ENCODE peak calls at places on chromosomes 7 and 10, in five cellular contexts. P, R, N, Z and B are unnamed samples.
A peak's percentile ranks its signal among the peaks of the same experiment; 100 is the strongest.

GRCh38 chr10:131187274-131187673 is 124.2 kb downstream of the TCERG1L start:
- DNase-seq in P (no peak), R (peak; percentile 53), N (no peak), Z (no peak), B (peak; percentile 31)

GRCh38 chr10:17751781-17752445 is at the start of gene TMEM236:
- DNase-seq in P (no peak), R (no peak), N (no peak), Z (no peak), B (no peak)

GRCh38 chr7:73999664-74000420 is 28.1 kb upstream of the ELN start:
- DNase-seq in P (peak; percentile 74), R (no peak), N (no peak), Z (peak; percentile 54), B (no peak)

GRCh38 chr10:326350-326749 is 191.1 kb downstream of the ZMYND11 start:
- DNase-seq in P (no peak), R (no peak), N (peak; percentile 11), Z (no peak), B (no peak)

GRCh38 chr7:155230169-155230593 is 67.5 kb upstream of the INSIG1 start:
- DNase-seq in P (peak; percentile 48), R (no peak), N (no peak), Z (peak; percentile 55), B (no peak)

GRCh38 chr7:32680259-32681173 is 185.2 kb downstream of the AVL9 start:
- DNase-seq in P (peak; percentile 33), R (no peak), N (no peak), Z (no peak), B (no peak)

GRCh38 chr10:97777148-97777547 is 5.3 kb upstream of the SFRP5 start:
- DNase-seq in P (no peak), R (no peak), N (no peak), Z (no peak), B (no peak)

GRCh38 chr10:113566888-113567287 is 14.0 kb downstream of the HABP2 start:
- DNase-seq in P (no peak), R (no peak), N (no peak), Z (no peak), B (no peak)

GRCh38 chr7:99448855-99449254 is 10.1 kb downstream of the CPSF4 start:
- DNase-seq in P (no peak), R (no peak), N (no peak), Z (no peak), B (no peak)

GRCh38 chr10:52814506-52814905 is 41.9 kb upstream of the MBL2 start:
- DNase-seq in P (no peak), R (no peak), N (no peak), Z (no peak), B (no peak)

GRCh38 chr7:106071356-106071998 is 40.6 kb downstream of the SYPL1 start:
- DNase-seq in P (peak; percentile 61), R (no peak), N (peak; percentile 74), Z (no peak), B (no peak)
- H3K27ac ChIP-seq in P (peak overlapping the region; percentile 65), R (peak overlapping the region; percentile 81), N (peak overlapping the region; percentile 63), Z (peak overlapping the region; percentile 38), B (peak overlapping the region; percentile 50)

DNA sequence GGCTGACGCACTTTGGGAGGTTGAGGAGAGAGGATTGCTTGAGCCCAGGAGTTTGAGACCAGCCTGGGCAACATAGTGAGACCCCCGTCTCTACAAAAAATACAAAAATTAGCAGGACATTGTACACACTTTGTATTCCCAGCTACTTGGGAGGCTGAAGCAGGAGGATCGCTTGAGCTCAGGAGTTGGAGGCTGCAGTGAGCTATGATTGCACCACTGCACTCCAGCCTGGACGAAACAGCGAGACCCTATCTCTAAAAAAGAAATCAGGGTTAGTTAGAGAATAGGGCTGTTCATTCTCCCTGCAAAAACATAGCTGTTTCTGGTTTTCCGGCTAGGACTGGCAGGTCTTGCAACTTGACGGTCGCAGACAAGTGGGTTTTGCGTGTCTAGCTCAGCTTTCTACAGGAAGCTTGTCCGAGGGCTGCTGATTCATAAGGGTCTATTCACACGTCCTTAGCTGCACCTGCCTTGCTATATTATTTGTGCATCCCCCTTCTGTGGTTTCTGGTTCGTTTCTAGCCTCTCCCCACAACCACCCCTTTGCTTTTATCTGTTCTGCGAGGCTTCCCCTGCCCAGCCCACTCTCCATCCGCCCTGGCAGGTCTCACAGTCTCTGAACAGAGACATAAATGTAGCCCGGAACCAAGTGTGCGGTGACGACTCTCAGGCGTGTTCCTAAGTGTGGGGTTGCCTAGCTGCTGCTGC is 10.7 kb downstream of the AMZ1 start:
- DNase-seq in P (no peak), R (no peak), N (peak; percentile 66), Z (no peak), B (no peak)
- TF ChIP-seq POLR2A in P (no peak), R (no peak), N (no peak), Z (no peak), B (no peak)

GRCh38 chr7:55565693-55566092 is 6.6 kb downstream of the VOPP1 start:
- DNase-seq in P (no peak), R (no peak), N (no peak), Z (no peak), B (no peak)
- H3K27ac ChIP-seq in P (no peak overlapping the region), R (no peak overlapping the region), N (peak overlapping the region; percentile 26), Z (no peak overlapping the region), B (no peak overlapping the region)

GRCh38 chr10:6203331-6204062 is 765 bp downstream of the PFKFB3 start:
- DNase-seq in P (peak; percentile 38), R (no peak), N (peak; percentile 65), Z (peak; percentile 56), B (peak; percentile 73)

GRCh38 chr10:6202684-6203330 is at the start of gene PFKFB3:
- DNase-seq in P (peak; percentile 95), R (peak; percentile 97), N (peak; percentile 90), Z (peak; percentile 96), B (peak; percentile 97)

GRCh38 chr10:6204063-6204340 is 1.3 kb downstream of the PFKFB3 start:
- DNase-seq in P (no peak), R (no peak), N (peak; percentile 54), Z (peak; percentile 39), B (peak; percentile 74)

GRCh38 chr10:6202098-6202683 is 541 bp upstream of the PFKFB3 start:
- DNase-seq in P (no peak), R (no peak), N (no peak), Z (no peak), B (no peak)

DNA sequence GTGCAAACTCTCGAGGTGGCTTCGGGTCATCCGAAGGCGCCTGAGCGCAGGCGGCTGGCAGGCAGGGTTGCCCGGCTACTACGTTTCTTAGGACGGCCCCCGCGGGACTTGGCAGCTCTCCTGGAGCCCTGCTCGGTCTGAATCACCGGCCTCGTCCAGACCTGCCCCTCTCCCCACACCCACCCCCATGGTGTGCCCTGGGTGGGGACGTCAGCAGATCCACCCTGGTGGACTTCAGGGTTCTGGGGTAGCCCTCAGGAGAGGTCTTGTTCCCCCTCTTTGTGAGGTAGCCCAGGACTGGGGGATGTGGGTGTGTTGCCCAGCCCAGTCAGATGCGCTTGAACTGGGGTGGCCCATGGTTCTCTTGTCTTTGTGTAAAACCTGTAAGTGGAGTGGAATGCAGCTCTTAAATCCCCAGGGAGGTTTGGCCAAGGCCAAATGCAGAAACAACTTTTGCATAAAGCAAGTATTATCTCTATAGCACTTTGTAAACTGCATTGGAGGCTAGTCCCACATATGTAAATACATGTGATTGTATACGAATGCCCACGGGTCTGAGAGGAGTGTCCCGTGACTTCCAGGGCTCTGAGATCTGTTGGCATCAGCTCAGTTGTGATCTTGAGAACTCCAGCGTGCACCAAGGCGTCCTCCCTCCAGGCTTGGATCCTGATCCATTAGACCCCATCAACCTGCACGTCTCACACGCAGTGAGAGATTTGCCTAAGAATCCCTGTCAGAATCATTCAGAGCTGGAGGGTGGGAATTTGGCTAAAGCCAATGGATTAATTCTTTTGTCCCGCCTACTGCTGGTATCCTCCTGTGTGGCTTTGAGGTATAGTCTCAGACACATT is 1.8 kb downstream of the PFKFB3 start:
- DNase-seq in P (peak; percentile 69), R (no peak), N (no peak), Z (peak; percentile 65), B (peak; percentile 67)
- TF ChIP-seq POLR2A in P (no peak), R (no peak), N (no peak), Z (no peak), B (no peak)

DNA sequence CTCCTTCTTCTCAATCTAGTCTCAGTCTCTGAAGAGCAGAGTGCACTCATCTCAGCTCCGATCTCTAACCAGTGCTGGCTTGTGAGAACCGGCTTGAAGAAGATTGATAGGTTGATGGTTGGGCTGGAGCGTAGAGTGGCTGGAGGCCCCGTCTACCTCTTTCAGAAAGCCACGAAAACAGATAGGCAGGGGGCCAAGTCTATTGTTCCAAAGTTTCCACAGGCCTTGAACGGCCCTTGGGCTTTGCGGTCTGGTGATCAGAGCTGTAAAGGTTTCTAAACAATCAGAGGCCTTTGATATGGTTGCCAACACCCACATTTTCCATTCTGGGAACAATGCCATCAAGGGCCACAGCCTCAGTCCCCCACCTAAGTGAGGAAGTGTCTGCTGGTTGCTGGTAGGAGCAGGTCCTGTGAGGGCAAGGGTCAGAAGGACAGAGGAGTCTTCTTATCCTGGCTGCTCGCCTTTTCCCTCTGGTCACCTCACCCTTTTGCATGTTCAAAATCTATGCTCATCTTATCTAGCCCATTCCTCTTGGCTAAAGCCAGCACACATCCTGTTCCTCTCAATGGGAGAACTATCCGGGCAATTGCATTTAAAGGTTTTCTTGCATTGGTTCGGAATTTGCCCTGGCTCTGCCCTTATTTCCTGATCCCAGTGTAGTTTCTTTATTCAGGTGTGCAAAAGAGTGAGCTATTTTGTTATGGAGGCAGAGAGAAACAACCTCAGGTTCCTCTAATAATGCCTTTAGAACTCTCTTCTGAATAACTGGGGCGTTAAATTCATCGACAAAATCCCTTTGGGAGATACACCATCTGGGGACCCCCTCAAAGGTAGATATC is 70.3 kb upstream of the KMT2E start:
- DNase-seq in P (peak; percentile 80), R (no peak), N (peak; percentile 69), Z (peak; percentile 85), B (peak; percentile 52)
- H3K27ac ChIP-seq in P (peak overlapping the region; percentile 81), R (peak overlapping the region; percentile 95), N (peak overlapping the region; percentile 97), Z (peak overlapping the region; percentile 87), B (peak overlapping the region; percentile 30)

DNA sequence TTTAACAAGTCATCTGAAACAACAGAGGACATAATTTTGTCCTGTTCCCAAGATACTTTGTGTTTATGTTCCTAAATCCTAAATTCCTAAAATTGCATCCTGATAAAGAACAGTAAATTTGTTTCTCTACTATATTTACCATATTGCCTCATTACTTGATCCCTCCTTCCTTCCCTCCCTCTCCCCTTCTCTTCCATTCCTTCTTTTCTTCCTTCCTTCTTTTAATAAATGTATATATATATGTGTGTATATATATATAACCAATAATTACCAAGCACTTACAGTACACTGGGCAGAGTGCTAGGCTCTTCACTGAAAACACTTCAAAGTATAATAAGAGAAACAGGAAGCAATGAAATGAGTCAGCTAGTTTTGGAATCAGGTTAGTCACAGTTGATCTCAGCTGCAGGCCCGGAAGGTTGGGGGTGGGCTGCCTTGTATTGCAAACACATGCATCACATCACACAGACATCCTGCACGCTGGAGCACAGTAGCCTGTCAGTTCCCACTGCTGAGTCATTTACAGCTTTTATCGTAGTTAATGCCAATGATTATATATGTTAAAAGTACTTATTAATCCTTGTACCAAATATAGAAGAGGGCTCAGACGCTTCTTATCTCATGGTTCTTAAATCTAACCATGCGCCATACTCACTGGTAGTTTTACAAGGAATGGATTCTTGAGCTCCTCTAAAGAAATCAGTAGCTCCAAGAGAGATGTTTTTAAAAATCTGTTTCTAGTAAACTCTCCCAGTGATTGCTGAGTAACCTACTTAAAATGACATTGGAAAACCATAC is 551.7 kb downstream of the GRM8 start:
- DNase-seq in P (no peak), R (no peak), N (peak; percentile 56), Z (no peak), B (peak; percentile 47)
- TF ChIP-seq POLR2A in P (no peak), R (no peak), N (no peak), Z (no peak), B (no peak)